ENCODE peak calls at places on chromosomes 6 and 20, in six cellular contexts. G is M059J, I is breast epithelium, N is HTR-8/SVneo, C is fibroblast of mammary gland, S is nucleus accumbens. Z is an unnamed sample.

GRCh38 chr6:139747154-139747553 is 372.7 kb upstream of the CITED2 start:
- DNase-seq in G (peak), I (no peak), N (no peak), C (no peak), S (no peak), Z (no peak)

GRCh38 chr20:24418731-24419130 is 50.7 kb upstream of the SYNDIG1 start:
- DNase-seq in G (no peak), I (no peak), N (no peak), C (no peak), S (no peak), Z (no peak)

GRCh38 chr6:129498950-129499870 is 210.8 kb downstream of the ARHGAP18 start:
- DNase-seq in G (peak), I (no peak), N (no peak), C (peak), S (peak), Z (no peak)

GRCh38 chr20:62119591-62120364 is 2.5 kb upstream of the LSM14B start:
- DNase-seq in G (no peak), I (no peak), N (no peak), C (no peak), S (no peak), Z (peak)

GRCh38 chr6:143529095-143529494 is 17.6 kb upstream of the FUCA2 start:
- DNase-seq in G (peak), I (no peak), N (peak), C (no peak), S (no peak), Z (no peak)

GRCh38 chr6:154466139-154466538 is 44.3 kb downstream of the CNKSR3 start:
- DNase-seq in G (no peak), I (peak), N (no peak), C (no peak), S (no peak), Z (no peak)

GRCh38 chr6:163243691-163244505 is 170.6 kb upstream of the QKI start:
- DNase-seq in G (peak), I (no peak), N (no peak), C (peak), S (no peak), Z (no peak)

GRCh38 chr6:3999800-4000661 is 78.9 kb downstream of the FAM217A start:
- DNase-seq in G (no peak), I (no peak), N (no peak), C (peak), S (no peak), Z (no peak)

GRCh38 chr6:95593025-95593424 is 15.7 kb downstream of the MANEA start:
- DNase-seq in G (peak), I (no peak), N (no peak), C (no peak), S (no peak), Z (no peak)

GRCh38 chr20:47438464-47439381 is 63.0 kb upstream of the NCOA3 start:
- DNase-seq in G (peak), I (peak), N (no peak), C (no peak), S (no peak), Z (no peak)

GRCh38 chr20:3045042-3045815 is 623 bp upstream of the MRPS26 start:
- DNase-seq in G (peak), I (peak), N (peak), C (peak), S (peak), Z (peak)

GRCh38 chr20:47789081-47789998 is 4.1 kb upstream of the SULF2 start:
- DNase-seq in G (peak), I (no peak), N (no peak), C (no peak), S (no peak), Z (no peak)